ENCODE peak calls at places on chromosomes 2 and 18, in six cellular contexts. One of them, this sample, is unnamed.
A peak's percentile ranks its signal among the peaks of the same experiment; 100 is the strongest.

GRCh38 chr2:64999754-65000153 is 10.6 kb downstream of the SLC1A4 start:
- DNase-seq in neural progenitor cell: no peak
- DNase-seq in SK-N-SH: no peak
- DNase-seq in HCT116: no peak
- DNase-seq in PC-3: no peak
- DNase-seq in GM23248: no peak
- DNase-seq in this sample: no peak

GRCh38 chr2:94923196-94923595 is 52.0 kb downstream of the TEKT4 start:
- DNase-seq in HCT116: no peak
- DNase-seq in GM23248: peak; percentile 61
- DNase-seq in PC-3: peak; percentile 77
- DNase-seq in neural progenitor cell: no peak
- DNase-seq in SK-N-SH: no peak
- DNase-seq in this sample: no peak

GRCh38 chr2:119739580-119740255 is 20.0 kb upstream of the PTPN4 start:
- DNase-seq in SK-N-SH: no peak
- DNase-seq in PC-3: no peak
- DNase-seq in HCT116: no peak
- DNase-seq in neural progenitor cell: no peak
- DNase-seq in GM23248: no peak
- DNase-seq in this sample: no peak

GRCh38 chr2:121303531-121304263 is 18.7 kb upstream of the TFCP2L1 start:
- DNase-seq in SK-N-SH: no peak
- DNase-seq in HCT116: no peak
- DNase-seq in neural progenitor cell: no peak
- DNase-seq in PC-3: no peak
- DNase-seq in GM23248: no peak
- DNase-seq in this sample: no peak

GRCh38 chr2:68714866-68715265 is 19.7 kb upstream of the ARHGAP25 start:
- DNase-seq in neural progenitor cell: no peak
- DNase-seq in GM23248: peak; percentile 6
- DNase-seq in HCT116: no peak
- DNase-seq in SK-N-SH: no peak
- DNase-seq in PC-3: no peak
- DNase-seq in this sample: peak; percentile 91

GRCh38 chr18:63113899-63114565 is 205.5 kb downstream of the BCL2 start:
- DNase-seq in GM23248: no peak
- DNase-seq in neural progenitor cell: no peak
- DNase-seq in HCT116: no peak
- DNase-seq in SK-N-SH: no peak
- DNase-seq in PC-3: no peak
- DNase-seq in this sample: no peak

GRCh38 chr2:190664240-190664639 is 15.4 kb downstream of the NAB1 start:
- DNase-seq in HCT116: no peak
- DNase-seq in neural progenitor cell: no peak
- DNase-seq in PC-3: no peak
- DNase-seq in SK-N-SH: no peak
- DNase-seq in GM23248: peak; percentile 80
- DNase-seq in this sample: no peak

GRCh38 chr2:202135111-202135874 is 62.2 kb downstream of the KIAA2012 start:
- DNase-seq in SK-N-SH: no peak
- DNase-seq in GM23248: peak; percentile 97
- DNase-seq in PC-3: peak; percentile 37
- DNase-seq in neural progenitor cell: no peak
- DNase-seq in HCT116: no peak
- DNase-seq in this sample: no peak

GRCh38 chr18:77063256-77063655 is 69.3 kb downstream of the MBP start:
- DNase-seq in HCT116: no peak
- DNase-seq in neural progenitor cell: no peak
- DNase-seq in PC-3: peak; percentile 69
- DNase-seq in SK-N-SH: no peak
- DNase-seq in GM23248: no peak
- DNase-seq in this sample: peak; percentile 76

GRCh38 chr18:63553117-63553516 is 10.9 kb downstream of the SERPINB12 start:
- DNase-seq in PC-3: peak; percentile 41
- DNase-seq in neural progenitor cell: no peak
- DNase-seq in SK-N-SH: no peak
- DNase-seq in HCT116: peak; percentile 15
- DNase-seq in GM23248: peak; percentile 95
- DNase-seq in this sample: no peak

GRCh38 chr2:150567771-150568278 is 80.4 kb upstream of the RND3 start:
- DNase-seq in neural progenitor cell: no peak
- DNase-seq in GM23248: peak; percentile 71
- DNase-seq in HCT116: no peak
- DNase-seq in SK-N-SH: no peak
- DNase-seq in PC-3: no peak
- DNase-seq in this sample: no peak

GRCh38 chr18:79868168-79868784 is 70.5 kb downstream of the KCNG2 start:
- DNase-seq in neural progenitor cell: no peak
- DNase-seq in PC-3: no peak
- DNase-seq in GM23248: no peak
- DNase-seq in SK-N-SH: no peak
- DNase-seq in HCT116: no peak
- DNase-seq in this sample: no peak

GRCh38 chr2:162509288-162509968 is 165.5 kb downstream of the GCA start:
- DNase-seq in HCT116: no peak
- DNase-seq in GM23248: no peak
- DNase-seq in neural progenitor cell: no peak
- DNase-seq in SK-N-SH: no peak
- DNase-seq in PC-3: no peak
- DNase-seq in this sample: no peak

GRCh38 chr2:173962036-173962435 is 3.1 kb downstream of the SP3 start:
- DNase-seq in PC-3: peak; percentile 37
- DNase-seq in GM23248: peak; percentile 40
- DNase-seq in neural progenitor cell: no peak
- DNase-seq in HCT116: no peak
- DNase-seq in SK-N-SH: no peak
- DNase-seq in this sample: peak; percentile 30

GRCh38 chr2:228247335-228247734 is 65.8 kb upstream of the SPHKAP start:
- DNase-seq in neural progenitor cell: no peak
- DNase-seq in GM23248: no peak
- DNase-seq in HCT116: no peak
- DNase-seq in PC-3: no peak
- DNase-seq in SK-N-SH: no peak
- DNase-seq in this sample: no peak

GRCh38 chr2:159612255-159612901 is 4.0 kb downstream of the BAZ2B start:
- DNase-seq in HCT116: no peak
- DNase-seq in PC-3: no peak
- DNase-seq in SK-N-SH: peak; percentile 27
- DNase-seq in GM23248: peak; percentile 22
- DNase-seq in neural progenitor cell: peak; percentile 56
- DNase-seq in this sample: no peak

GRCh38 chr2:4628931-4629565 is 925.7 kb downstream of the DCDC2C start:
- DNase-seq in neural progenitor cell: peak; percentile 18
- DNase-seq in HCT116: no peak
- DNase-seq in PC-3: no peak
- DNase-seq in SK-N-SH: no peak
- DNase-seq in GM23248: no peak
- DNase-seq in this sample: peak; percentile 34

GRCh38 chr2:240418311-240418710 is 17.2 kb upstream of the GPC1 start:
- DNase-seq in GM23248: no peak
- DNase-seq in HCT116: no peak
- DNase-seq in neural progenitor cell: no peak
- DNase-seq in SK-N-SH: no peak
- DNase-seq in PC-3: no peak
- DNase-seq in this sample: no peak

GRCh38 chr18:59612461-59612860 is 84.8 kb downstream of the CCBE1 start:
- DNase-seq in GM23248: peak; percentile 70
- DNase-seq in PC-3: no peak
- DNase-seq in neural progenitor cell: no peak
- DNase-seq in HCT116: no peak
- DNase-seq in SK-N-SH: no peak
- DNase-seq in this sample: no peak

GRCh38 chr2:158457092-158457825 is 507 bp downstream of the PKP4 start:
- DNase-seq in neural progenitor cell: peak; percentile 82
- DNase-seq in PC-3: peak; percentile 49
- DNase-seq in GM23248: peak; percentile 88
- DNase-seq in HCT116: no peak
- DNase-seq in SK-N-SH: peak; percentile 79
- DNase-seq in this sample: peak; percentile 69

GRCh38 chr2:154577390-154577789 is 121.1 kb upstream of the KCNJ3 start:
- DNase-seq in PC-3: no peak
- DNase-seq in GM23248: no peak
- DNase-seq in HCT116: no peak
- DNase-seq in SK-N-SH: no peak
- DNase-seq in neural progenitor cell: no peak
- DNase-seq in this sample: no peak

GRCh38 chr2:17813015-17813741 is 3.1 kb upstream of the MSGN1 start:
- DNase-seq in PC-3: no peak
- DNase-seq in GM23248: peak; percentile 89
- DNase-seq in SK-N-SH: no peak
- DNase-seq in neural progenitor cell: no peak
- DNase-seq in HCT116: no peak
- DNase-seq in this sample: no peak

GRCh38 chr2:229996320-229996719 is 72.4 kb downstream of the SLC16A14 start:
- DNase-seq in PC-3: no peak
- DNase-seq in neural progenitor cell: no peak
- DNase-seq in SK-N-SH: peak; percentile 81
- DNase-seq in HCT116: no peak
- DNase-seq in GM23248: peak; percentile 72
- DNase-seq in this sample: no peak

GRCh38 chr2:39065616-39066015 is 55.2 kb downstream of the SOS1 start:
- DNase-seq in HCT116: no peak
- DNase-seq in neural progenitor cell: no peak
- DNase-seq in SK-N-SH: no peak
- DNase-seq in GM23248: peak; percentile 30
- DNase-seq in PC-3: no peak
- DNase-seq in this sample: no peak

GRCh38 chr2:218895326-218895725 is 14.7 kb downstream of the WNT10A start:
- DNase-seq in HCT116: no peak
- DNase-seq in neural progenitor cell: no peak
- DNase-seq in GM23248: no peak
- DNase-seq in PC-3: peak; percentile 81
- DNase-seq in SK-N-SH: peak; percentile 28
- DNase-seq in this sample: no peak
- H3K4me1 ChIP-seq in HCT116: peaks cover 78% of the 10 kb centered on the region
- H3K4me1 ChIP-seq in neural progenitor cell: peaks cover 10% of the 10 kb centered on the region
- H3K4me1 ChIP-seq in GM23248: no peaks in the 10 kb centered on the region
- H3K4me1 ChIP-seq in PC-3: peaks cover 57% of the 10 kb centered on the region
- H3K4me1 ChIP-seq in SK-N-SH: peaks cover 32% of the 10 kb centered on the region
- H3K4me1 ChIP-seq in this sample: peaks cover 67% of the 10 kb centered on the region

DNA sequence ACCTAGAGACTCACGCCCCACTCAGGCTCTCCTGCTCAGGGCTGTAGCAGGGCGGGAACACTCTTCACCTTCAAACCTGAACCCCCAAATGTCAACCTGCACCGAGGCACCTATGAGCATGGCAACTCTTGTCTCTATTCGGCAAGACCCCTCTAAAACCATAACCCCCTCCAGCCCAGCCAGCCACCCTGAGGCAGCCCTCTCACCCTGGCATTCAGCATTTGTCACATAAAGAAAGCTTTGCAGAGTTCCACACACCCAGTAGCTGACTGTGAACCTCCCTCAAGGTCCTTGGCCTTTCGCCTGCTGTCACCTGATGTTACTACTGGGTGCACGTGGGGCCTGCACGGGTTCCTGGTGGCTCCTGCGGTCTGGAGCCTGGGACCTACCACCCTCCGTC is 97.2 kb upstream of the ALKAL2 start:
- DNase-seq in neural progenitor cell: no peak
- DNase-seq in GM23248: no peak
- DNase-seq in HCT116: no peak
- DNase-seq in SK-N-SH: no peak
- DNase-seq in PC-3: no peak
- DNase-seq in this sample: no peak
- TF ChIP-seq EZH2phosphoT487 in neural progenitor cell: no peak
- TF ChIP-seq EZH2phosphoT487 in GM23248: no peak
- TF ChIP-seq EZH2phosphoT487 in HCT116: no peak
- TF ChIP-seq EZH2phosphoT487 in SK-N-SH: no peak
- TF ChIP-seq EZH2phosphoT487 in PC-3: no peak
- TF ChIP-seq EZH2phosphoT487 in this sample: no peak

DNA sequence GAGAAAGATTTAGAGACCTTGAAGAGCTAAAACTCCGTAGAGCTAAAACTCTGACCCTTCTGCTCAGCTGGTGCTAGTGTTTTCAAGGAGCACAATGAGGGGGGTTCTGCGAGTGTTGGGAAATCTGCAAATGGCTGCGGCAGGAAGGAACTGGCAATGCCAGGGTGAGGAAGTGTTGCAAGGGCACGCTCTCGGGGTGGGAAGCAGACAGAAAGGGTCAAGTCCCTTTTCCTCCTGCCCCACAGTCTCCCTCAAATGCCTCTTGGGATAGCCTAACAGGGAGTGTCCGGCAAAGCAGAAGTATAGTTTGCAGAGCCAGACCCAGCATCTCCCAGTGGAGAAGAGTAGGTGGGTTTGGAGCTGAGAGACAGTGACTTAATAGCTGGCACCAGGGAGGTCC is 60.5 kb downstream of the NCAPH start:
- DNase-seq in HCT116: no peak
- DNase-seq in neural progenitor cell: no peak
- DNase-seq in GM23248: no peak
- DNase-seq in SK-N-SH: no peak
- DNase-seq in PC-3: no peak
- DNase-seq in this sample: no peak
- H3K9ac ChIP-seq in HCT116: no peak overlapping the region
- H3K9ac ChIP-seq in neural progenitor cell: no peak overlapping the region
- H3K9ac ChIP-seq in GM23248: no peak overlapping the region
- H3K9ac ChIP-seq in SK-N-SH: no peak overlapping the region
- H3K9ac ChIP-seq in PC-3: no peak overlapping the region
- H3K9ac ChIP-seq in this sample: no peak overlapping the region

DNA sequence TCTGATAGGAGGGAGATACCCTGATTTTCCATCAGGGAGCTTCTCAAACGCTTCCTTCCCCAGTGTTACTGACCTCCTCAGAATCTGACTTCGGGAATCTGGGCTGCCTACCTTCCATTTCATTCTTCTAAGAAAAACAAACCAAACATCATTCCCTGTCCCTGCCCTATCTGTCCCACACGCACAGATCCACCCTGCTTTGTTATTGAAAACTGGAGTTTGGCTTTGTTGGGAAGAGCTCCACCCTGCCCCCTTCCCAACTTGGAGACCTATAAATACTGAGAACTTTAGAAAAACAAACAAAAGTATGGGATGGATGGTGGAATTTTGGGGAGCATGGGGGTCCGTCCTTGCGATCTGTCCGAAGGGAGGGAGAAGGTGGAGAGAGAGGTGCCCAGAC is 135.7 kb upstream of the SIX3 start:
- DNase-seq in SK-N-SH: no peak
- DNase-seq in GM23248: no peak
- DNase-seq in PC-3: no peak
- DNase-seq in HCT116: no peak
- DNase-seq in neural progenitor cell: no peak
- DNase-seq in this sample: no peak
- H3K4me1 ChIP-seq in SK-N-SH: no peaks in the 10 kb centered on the region
- H3K4me1 ChIP-seq in GM23248: no peaks in the 10 kb centered on the region
- H3K4me1 ChIP-seq in PC-3: no peaks in the 10 kb centered on the region
- H3K4me1 ChIP-seq in HCT116: no peaks in the 10 kb centered on the region
- H3K4me1 ChIP-seq in neural progenitor cell: peaks cover 79% of the 10 kb centered on the region
- H3K4me1 ChIP-seq in this sample: no peaks in the 10 kb centered on the region

GRCh38 chr2:234095301-234095700 is 44.8 kb downstream of the SPP2 start:
- DNase-seq in PC-3: no peak
- DNase-seq in HCT116: no peak
- DNase-seq in SK-N-SH: no peak
- DNase-seq in GM23248: no peak
- DNase-seq in neural progenitor cell: no peak
- DNase-seq in this sample: no peak

GRCh38 chr2:234091883-234092282 is 41.4 kb downstream of the SPP2 start:
- DNase-seq in HCT116: no peak
- DNase-seq in SK-N-SH: no peak
- DNase-seq in neural progenitor cell: no peak
- DNase-seq in PC-3: no peak
- DNase-seq in GM23248: peak; percentile 7
- DNase-seq in this sample: no peak

GRCh38 chr2:234096164-234096563 is 45.7 kb downstream of the SPP2 start:
- DNase-seq in HCT116: no peak
- DNase-seq in neural progenitor cell: no peak
- DNase-seq in GM23248: no peak
- DNase-seq in SK-N-SH: no peak
- DNase-seq in PC-3: no peak
- DNase-seq in this sample: no peak

GRCh38 chr2:234091432-234091879 is 41.0 kb downstream of the SPP2 start:
- DNase-seq in GM23248: peak; percentile 15
- DNase-seq in SK-N-SH: no peak
- DNase-seq in PC-3: peak; percentile 84
- DNase-seq in HCT116: no peak
- DNase-seq in neural progenitor cell: no peak
- DNase-seq in this sample: no peak
- TF ChIP-seq EZH2phosphoT487 in GM23248: no peak
- TF ChIP-seq EZH2phosphoT487 in SK-N-SH: no peak
- TF ChIP-seq EZH2phosphoT487 in PC-3: no peak
- TF ChIP-seq EZH2phosphoT487 in HCT116: no peak
- TF ChIP-seq EZH2phosphoT487 in neural progenitor cell: no peak
- TF ChIP-seq EZH2phosphoT487 in this sample: no peak